ENCODE peak calls at places on chromosomes 3 and 15, in seven cellular contexts. X is A549, R is NB4, I is GM12891, B is sigmoid colon, M is body of pancreas, Z is uterus. Y is an unnamed sample.
A peak's percentile ranks its signal among the peaks of the same experiment; 100 is the strongest.

GRCh38 chr3:168212664-168213255 is 117.0 kb upstream of the GOLIM4 start:
- DNase-seq in X (no peak), R (no peak), I (no peak), B (no peak), M (no peak), Z (no peak), Y (no peak)

GRCh38 chr3:159631226-159631625 is 357.4 kb upstream of the IL12A start:
- DNase-seq in X (no peak), R (no peak), I (no peak), B (no peak), M (no peak), Z (no peak), Y (no peak)

GRCh38 chr15:92393287-92393993 is at the start of gene ST8SIA2:
- DNase-seq in X (no peak), R (no peak), I (peak; percentile 45), B (no peak), M (no peak), Z (no peak), Y (no peak)

GRCh38 chr3:42753757-42754156 is 19.3 kb downstream of the CCDC13 start:
- DNase-seq in X (no peak), R (no peak), I (no peak), B (no peak), M (no peak), Z (peak; percentile 1), Y (no peak)

GRCh38 chr3:142051351-142051750 is 98.0 kb downstream of the TFDP2 start:
- DNase-seq in X (no peak), R (no peak), I (no peak), B (no peak), M (no peak), Z (no peak), Y (no peak)

GRCh38 chr3:6781103-6781502 is 79.8 kb upstream of the GRM7 start:
- DNase-seq in X (no peak), R (no peak), I (no peak), B (no peak), M (no peak), Z (no peak), Y (no peak)

GRCh38 chr3:63390831-63391230 is 112.7 kb downstream of the SYNPR start:
- DNase-seq in X (no peak), R (no peak), I (no peak), B (no peak), M (no peak), Z (no peak), Y (no peak)

GRCh38 chr15:39028069-39028468 is 463.5 kb upstream of the RASGRP1 start:
- DNase-seq in X (peak; percentile 2), R (peak; percentile 2), I (no peak), B (peak; percentile 65), M (peak; percentile 45), Z (no peak), Y (no peak)

GRCh38 chr3:168051579-168052183 is 44.0 kb downstream of the GOLIM4 start:
- DNase-seq in X (no peak), R (no peak), I (no peak), B (no peak), M (no peak), Z (no peak), Y (no peak)

GRCh38 chr3:58308728-58309127 is 2.4 kb downstream of the HTD2 start:
- DNase-seq in X (no peak), R (no peak), I (no peak), B (peak; percentile 68), M (peak; percentile 27), Z (no peak), Y (no peak)

GRCh38 chr3:186806173-186807055 is at the start of gene RFC4:
- DNase-seq in X (peak; percentile 63), R (peak; percentile 90), I (peak; percentile 60), B (peak; percentile 93), M (peak; percentile 84), Z (peak; percentile 82), Y (peak; percentile 93)

GRCh38 chr3:162586591-162586990 is 1090.0 kb downstream of the OTOL1 start:
- DNase-seq in X (no peak), R (no peak), I (no peak), B (no peak), M (no peak), Z (no peak), Y (no peak)

GRCh38 chr15:39084683-39085530 is 496.0 kb upstream of the THBS1 start:
- DNase-seq in X (no peak), R (peak; percentile 86), I (no peak), B (peak; percentile 81), M (peak; percentile 27), Z (peak; percentile 73), Y (no peak)

GRCh38 chr3:103085465-103085864 is 650.6 kb downstream of the ZPLD1 start:
- DNase-seq in X (no peak), R (no peak), I (no peak), B (no peak), M (no peak), Z (no peak), Y (no peak)

GRCh38 chr15:92979011-92979701 is 79.0 kb downstream of the CHD2 start:
- DNase-seq in X (no peak), R (no peak), I (no peak), B (peak; percentile 68), M (no peak), Z (no peak), Y (no peak)

DNA sequence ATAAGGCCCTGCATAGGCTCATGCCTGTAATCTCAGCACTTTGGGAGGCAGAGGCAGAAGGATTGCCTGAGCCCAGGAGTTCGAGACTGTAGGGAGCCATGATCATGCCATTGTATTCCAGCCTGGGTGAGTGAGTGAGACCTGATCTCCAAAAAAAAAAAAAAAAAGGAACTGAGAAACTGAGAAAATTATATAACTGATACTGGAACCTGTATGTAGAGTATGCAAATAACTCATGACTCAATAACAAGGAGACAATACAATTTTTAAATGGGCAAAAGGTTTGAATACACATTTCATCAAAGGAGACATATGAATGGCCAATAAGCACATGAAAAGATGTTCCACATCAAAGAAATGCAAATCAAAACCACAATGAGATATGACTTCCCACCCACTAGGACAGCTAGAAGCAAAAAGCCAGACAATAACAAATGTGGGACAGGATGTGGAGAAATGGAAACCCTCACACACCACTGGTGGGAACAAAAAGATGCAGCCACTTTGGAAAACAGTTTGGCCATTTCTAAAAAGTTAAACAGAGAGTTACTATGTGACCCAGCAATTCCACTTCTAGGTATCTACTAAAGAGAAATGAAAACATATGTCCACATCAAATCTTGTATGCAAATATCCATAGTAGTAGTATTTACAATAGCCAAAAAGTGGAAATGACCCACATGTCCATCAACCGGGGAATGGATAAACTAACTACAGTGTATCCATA is 70.7 kb downstream of the IQSEC1 start:
- DNase-seq in X (no peak), R (no peak), I (no peak), B (no peak), M (no peak), Z (no peak), Y (no peak)
- TF ChIP-seq POLR2A in X (no peak), R (no peak), I (peak; percentile 89), B (no peak), M (no peak), Z (no peak), Y (peak; percentile 29)

DNA sequence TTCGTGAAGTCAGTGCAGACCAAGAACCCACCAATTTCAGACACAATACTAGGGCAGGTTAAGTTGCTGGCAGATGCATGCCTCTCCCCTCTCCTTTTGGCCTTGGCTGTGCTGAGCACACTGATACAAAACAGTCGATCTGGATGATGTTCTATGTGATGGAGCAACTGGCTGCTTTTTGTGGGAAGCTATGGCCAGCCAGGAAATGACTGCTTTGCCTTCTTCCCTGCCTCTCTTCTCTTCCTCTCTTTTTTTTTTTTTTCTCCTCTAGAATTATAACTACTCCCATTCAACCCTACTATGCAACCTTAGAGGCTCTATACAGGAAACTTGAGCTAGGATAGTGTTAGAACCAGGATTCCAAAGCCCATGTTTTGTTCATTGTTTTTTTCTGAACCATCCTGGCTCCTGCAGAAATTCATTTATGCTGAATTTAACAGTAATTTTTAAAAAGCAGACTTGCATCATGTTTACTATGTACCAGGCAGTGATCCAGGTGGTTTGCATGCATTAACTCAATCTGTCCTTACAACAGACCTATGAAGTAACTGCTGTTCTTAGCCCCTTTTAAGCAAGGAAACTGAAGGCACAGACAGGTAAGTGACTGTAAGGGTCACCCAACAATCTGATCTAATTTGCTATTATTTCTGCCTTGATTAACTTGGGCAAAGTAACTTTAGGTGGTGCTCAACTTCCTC is 62.9 kb downstream of the PLD1 start:
- DNase-seq in X (no peak), R (no peak), I (no peak), B (no peak), M (no peak), Z (no peak), Y (no peak)
- TF ChIP-seq POLR2A in X (no peak), R (no peak), I (no peak), B (no peak), M (no peak), Z (no peak), Y (no peak)

DNA sequence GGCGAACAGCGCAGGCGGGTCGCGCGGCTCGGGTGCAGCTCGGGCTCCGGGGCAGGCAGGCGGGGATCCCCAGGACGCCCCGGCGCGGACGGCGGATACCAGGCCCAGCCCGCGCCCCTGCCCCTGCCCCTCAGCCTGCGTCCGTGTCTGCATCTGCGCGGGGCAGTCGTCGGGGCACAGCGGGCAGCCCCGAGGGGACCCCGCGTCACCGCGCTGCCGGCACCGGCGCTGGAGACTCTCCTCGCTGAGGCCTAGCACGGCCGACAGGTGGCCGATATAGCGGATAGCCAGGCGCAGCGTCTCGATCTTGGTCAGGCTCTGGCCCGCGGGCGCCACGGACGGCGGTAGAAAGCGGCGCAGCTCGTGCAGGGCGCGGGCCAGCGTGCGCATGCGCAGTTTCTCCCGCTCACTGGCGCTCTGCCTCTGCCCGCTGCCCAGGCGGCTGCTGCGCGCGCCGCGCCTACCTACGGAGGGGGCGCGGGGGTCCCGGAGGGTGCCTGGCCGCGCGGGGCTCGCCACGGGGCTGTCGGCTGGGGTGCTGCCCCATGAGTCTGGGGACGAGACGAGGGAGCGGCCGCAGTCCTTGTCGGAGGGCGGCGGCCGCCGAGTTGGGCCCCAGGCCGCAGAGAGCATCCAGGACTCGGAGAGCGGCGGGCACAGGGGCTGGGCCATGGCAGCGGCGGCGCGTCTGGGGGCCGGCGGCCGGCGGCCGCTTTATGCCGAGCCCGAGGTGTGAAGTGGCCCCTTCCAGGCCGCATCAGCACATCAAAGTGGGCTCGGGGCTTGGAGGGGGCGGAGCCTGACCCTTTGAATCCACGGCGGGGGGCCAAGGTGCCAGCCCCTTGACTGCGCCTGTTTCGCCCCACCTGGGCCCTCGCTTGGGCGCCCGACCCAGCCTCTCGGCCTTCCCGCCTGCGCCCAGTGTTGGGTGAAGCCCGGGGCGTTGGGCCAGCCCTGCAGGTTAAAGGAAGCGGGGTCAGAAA is at the start of gene MESP1:
- DNase-seq in X (peak; percentile 96), R (peak; percentile 94), I (peak; percentile 97), B (peak; percentile 96), M (peak; percentile 97), Z (peak; percentile 90), Y (peak; percentile 94)
- TF ChIP-seq POLR2A in X (peak; percentile 93), R (peak; percentile 81), I (no peak), B (no peak), M (peak; percentile 81), Z (peak; percentile 61), Y (peak; percentile 56)

GRCh38 chr15:31438601-31439265 is 112.1 kb downstream of the KLF13 start:
- DNase-seq in X (no peak), R (no peak), I (no peak), B (no peak), M (no peak), Z (no peak), Y (no peak)

GRCh38 chr15:31437686-31438085 is 111.1 kb downstream of the KLF13 start:
- DNase-seq in X (no peak), R (peak; percentile 53), I (no peak), B (no peak), M (no peak), Z (no peak), Y (no peak)

GRCh38 chr15:31442203-31443090 is 115.8 kb downstream of the KLF13 start:
- DNase-seq in X (peak; percentile 51), R (no peak), I (no peak), B (no peak), M (no peak), Z (no peak), Y (peak; percentile 24)

GRCh38 chr15:31439328-31439727 is 112.7 kb downstream of the KLF13 start:
- DNase-seq in X (peak; percentile 80), R (peak; percentile 51), I (no peak), B (no peak), M (no peak), Z (no peak), Y (peak; percentile 54)

GRCh38 chr15:31440754-31441298 is 114.2 kb downstream of the KLF13 start:
- DNase-seq in X (no peak), R (no peak), I (no peak), B (peak; percentile 82), M (peak; percentile 52), Z (peak; percentile 42), Y (peak; percentile 50)
- TF ChIP-seq POLR2A in X (peak; percentile 56), R (no peak), I (no peak), B (no peak), M (no peak), Z (peak; percentile 12), Y (peak; percentile 19)

Y was measured in erythroblast.